ENCODE peak calls at places on chromosomes 1 and 21, in eight cellular contexts. R, I, Y, N, F, P, K and A are unnamed samples.

GRCh38 chr1:225874431-225874830 is 7.7 kb downstream of the TMEM63A start:
- DNase-seq in R (no peak), I (no peak), Y (no peak), N (no peak), F (peak; percentile 63), P (no peak), K (no peak), A (no peak)

GRCh38 chr1:198612471-198613265 is 26.2 kb upstream of the PTPRC start:
- DNase-seq in R (no peak), I (no peak), Y (no peak), N (no peak), F (no peak), P (no peak), K (no peak), A (no peak)

GRCh38 chr1:226875641-226876295 is 5.4 kb downstream of the PSEN2 start:
- DNase-seq in R (peak; percentile 81), I (no peak), Y (peak; percentile 67), N (peak; percentile 54), F (peak; percentile 37), P (peak; percentile 64), K (peak; percentile 83), A (peak; percentile 57)

GRCh38 chr1:94063379-94063778 is 57.6 kb downstream of the ABCA4 start:
- DNase-seq in R (peak; percentile 65), I (peak; percentile 76), Y (no peak), N (no peak), F (no peak), P (no peak), K (no peak), A (peak; percentile 59)

GRCh38 chr1:150151291-150152181 is 1.8 kb downstream of the PLEKHO1 start:
- DNase-seq in R (no peak), I (peak; percentile 42), Y (no peak), N (no peak), F (peak; percentile 94), P (no peak), K (peak; percentile 12), A (no peak)

GRCh38 chr1:51661081-51661518 is 44.2 kb downstream of the OSBPL9 start:
- DNase-seq in R (no peak), I (no peak), Y (no peak), N (no peak), F (no peak), P (no peak), K (peak; percentile 34), A (peak; percentile 95)

GRCh38 chr1:3910769-3911520 is 10.9 kb upstream of the C1orf174 start:
- DNase-seq in R (peak; percentile 80), I (peak; percentile 63), Y (peak; percentile 70), N (peak; percentile 92), F (peak; percentile 92), P (peak; percentile 77), K (peak; percentile 84), A (peak; percentile 80)

GRCh38 chr1:227945891-227946623 is 1.7 kb downstream of the WNT9A start:
- DNase-seq in R (peak; percentile 80), I (peak; percentile 79), Y (peak; percentile 79), N (peak; percentile 54), F (peak; percentile 88), P (peak; percentile 74), K (no peak), A (peak; percentile 32)

GRCh38 chr1:28835237-28835650 is 23.3 kb downstream of the OPRD1 start:
- DNase-seq in R (no peak), I (no peak), Y (no peak), N (no peak), F (no peak), P (no peak), K (no peak), A (no peak)

GRCh38 chr21:35585155-35585554 is 475.2 kb downstream of the SETD4 start:
- DNase-seq in R (no peak), I (no peak), Y (no peak), N (no peak), F (no peak), P (no peak), K (no peak), A (no peak)

GRCh38 chr1:226663327-226663704 is 75.8 kb downstream of the ITPKB start:
- DNase-seq in R (no peak), I (no peak), Y (no peak), N (no peak), F (no peak), P (no peak), K (no peak), A (no peak)

GRCh38 chr1:41485605-41486004 is 1.1 kb upstream of the EDN2 start:
- DNase-seq in R (no peak), I (peak; percentile 22), Y (no peak), N (no peak), F (peak; percentile 67), P (no peak), K (peak; percentile 54), A (no peak)

GRCh38 chr1:181318022-181318857 is 165.1 kb upstream of the CACNA1E start:
- DNase-seq in R (no peak), I (no peak), Y (no peak), N (peak; percentile 41), F (no peak), P (no peak), K (no peak), A (peak; percentile 54)

GRCh38 chr1:204714861-204715511 is 29.4 kb upstream of the LRRN2 start:
- DNase-seq in R (no peak), I (no peak), Y (no peak), N (peak; percentile 78), F (no peak), P (no peak), K (no peak), A (peak; percentile 41)

GRCh38 chr1:20199840-20200239 is 13.5 kb upstream of the PLA2G2C start:
- DNase-seq in R (no peak), I (no peak), Y (no peak), N (no peak), F (no peak), P (no peak), K (no peak), A (no peak)

GRCh38 chr1:59926381-59927243 is at the start of gene CYP2J2:
- DNase-seq in R (peak; percentile 86), I (peak; percentile 72), Y (peak; percentile 58), N (peak; percentile 76), F (peak; percentile 82), P (peak; percentile 54), K (no peak), A (peak; percentile 28)

GRCh38 chr1:245311887-245312286 is 157.1 kb downstream of the KIF26B start:
- DNase-seq in R (no peak), I (no peak), Y (no peak), N (no peak), F (no peak), P (no peak), K (no peak), A (no peak)

GRCh38 chr1:37930246-37931142 is 16.4 kb downstream of the INPP5B start:
- DNase-seq in R (peak; percentile 26), I (peak; percentile 74), Y (peak; percentile 67), N (no peak), F (no peak), P (peak; percentile 83), K (no peak), A (peak; percentile 14)

GRCh38 chr1:156851779-156852413 is 7.0 kb downstream of the INSRR start:
- DNase-seq in R (no peak), I (peak; percentile 88), Y (no peak), N (no peak), F (no peak), P (no peak), K (no peak), A (no peak)
- H3K27me3 ChIP-seq in R (peaks cover 18% of the 10 kb centered on the region), I (peaks cover 26% of the 10 kb centered on the region), Y (peaks cover 66% of the 10 kb centered on the region), N (peaks cover 40% of the 10 kb centered on the region), F (peaks cover 12% of the 10 kb centered on the region), P (peaks cover 3% of the 10 kb centered on the region), K (peaks cover 5% of the 10 kb centered on the region), A (peaks cover 46% of the 10 kb centered on the region)

GRCh38 chr1:215081566-215082531 is 688 bp upstream of the KCNK2 start:
- DNase-seq in R (no peak), I (no peak), Y (no peak), N (peak; percentile 37), F (peak; percentile 62), P (no peak), K (no peak), A (no peak)

GRCh38 chr1:215082532-215083407 is at the start of gene KCNK2:
- DNase-seq in R (no peak), I (no peak), Y (no peak), N (peak; percentile 63), F (peak; percentile 61), P (no peak), K (no peak), A (peak; percentile 37)

GRCh38 chr1:215083408-215083961 is 948 bp downstream of the KCNK2 start:
- DNase-seq in R (no peak), I (no peak), Y (no peak), N (peak; percentile 55), F (peak; percentile 58), P (no peak), K (no peak), A (peak; percentile 21)

DNA sequence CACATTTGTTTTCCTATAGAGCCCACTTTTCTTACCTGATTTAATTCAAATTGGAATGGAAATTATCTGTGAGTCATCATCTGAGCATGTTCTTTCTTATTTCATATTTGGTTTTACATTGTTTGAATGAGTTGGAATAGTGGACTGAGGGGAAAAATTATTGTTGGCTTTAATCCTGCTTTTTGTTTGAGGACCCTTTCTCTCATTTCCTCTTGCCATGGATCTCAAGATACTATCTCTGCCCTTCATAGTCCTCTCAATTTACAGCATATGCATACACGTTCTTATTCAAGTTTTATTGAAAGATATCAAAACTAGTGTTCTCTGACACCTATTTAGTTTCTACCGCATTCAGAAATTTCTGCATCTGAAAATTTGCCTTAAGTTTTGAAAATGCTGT is 5.1 kb downstream of the KCNK2 start:
- DNase-seq in R (no peak), I (no peak), Y (no peak), N (no peak), F (no peak), P (no peak), K (no peak), A (no peak)
- H3K27me3 ChIP-seq in R (peaks cover 13% of the 10 kb centered on the region), I (peaks cover 72% of the 10 kb centered on the region), Y (peaks cover 55% of the 10 kb centered on the region), N (peaks cover 14% of the 10 kb centered on the region), F (peaks cover 8% of the 10 kb centered on the region), P (no peaks in the 10 kb centered on the region), K (peaks cover 6% of the 10 kb centered on the region), A (peaks cover 69% of the 10 kb centered on the region)

GRCh38 chr1:26959270-26959669 is 998 bp downstream of the KDF1 start:
- DNase-seq in R (no peak), I (no peak), Y (no peak), N (no peak), F (no peak), P (no peak), K (no peak), A (no peak)

GRCh38 chr1:26957306-26957705 is 3.0 kb downstream of the KDF1 start:
- DNase-seq in R (no peak), I (no peak), Y (no peak), N (no peak), F (no peak), P (no peak), K (no peak), A (no peak)

GRCh38 chr1:26961826-26962225 is 1.6 kb upstream of the KDF1 start:
- DNase-seq in R (no peak), I (no peak), Y (no peak), N (no peak), F (no peak), P (no peak), K (no peak), A (peak; percentile 93)

GRCh38 chr1:26959722-26960624 is at the start of gene KDF1:
- DNase-seq in R (peak; percentile 90), I (peak; percentile 24), Y (peak; percentile 78), N (peak; percentile 94), F (peak; percentile 90), P (peak; percentile 79), K (peak; percentile 67), A (peak; percentile 39)

GRCh38 chr1:26960625-26960966 is 328 bp upstream of the KDF1 start:
- DNase-seq in R (no peak), I (peak; percentile 17), Y (no peak), N (no peak), F (no peak), P (no peak), K (no peak), A (no peak)
- H3K27me3 ChIP-seq in R (peaks cover 7% of the 10 kb centered on the region), I (peaks cover 63% of the 10 kb centered on the region), Y (peaks cover 57% of the 10 kb centered on the region), N (no peaks in the 10 kb centered on the region), F (peaks cover 22% of the 10 kb centered on the region), P (no peaks in the 10 kb centered on the region), K (peaks cover 16% of the 10 kb centered on the region), A (peaks cover 45% of the 10 kb centered on the region)

GRCh38 chr1:2019162-2019542 is at the start of gene GABRD:
- DNase-seq in R (no peak), I (no peak), Y (no peak), N (no peak), F (no peak), P (no peak), K (peak; percentile 70), A (peak; percentile 30)
- H3K27me3 ChIP-seq in R (peaks cover 38% of the 10 kb centered on the region), I (peaks cover 54% of the 10 kb centered on the region), Y (peaks cover 98% of the 10 kb centered on the region), N (peaks cover 5% of the 10 kb centered on the region), F (peaks cover 45% of the 10 kb centered on the region), P (peaks cover 12% of the 10 kb centered on the region), K (peaks cover 94% of the 10 kb centered on the region), A (peaks cover 77% of the 10 kb centered on the region)